ENCODE peak calls at places on chromosomes 1 and 21, in four cellular contexts. S is ascending aorta, R is tibial artery, D is epithelial cell of esophagus. O is an unnamed sample.

GRCh38 chr1:25104932-25105561 is 127.3 kb downstream of the SYF2 start:
- DNase-seq in S (no peak), R (no peak), D (no peak), O (no peak)

GRCh38 chr21:43305811-43306311 is 121.1 kb downstream of the SIK1 start:
- DNase-seq in S (no peak), R (peak), D (no peak), O (no peak)

GRCh38 chr1:54685335-54685905 is 30.2 kb upstream of the TTC4 start:
- DNase-seq in S (no peak), R (no peak), D (no peak), O (no peak)

GRCh38 chr1:198860371-198860770 is 221.5 kb downstream of the PTPRC start:
- DNase-seq in S (no peak), R (no peak), D (no peak), O (no peak)

GRCh38 chr1:204075116-204075636 is 2.3 kb downstream of the SOX13 start:
- DNase-seq in S (no peak), R (peak), D (peak), O (no peak)

GRCh38 chr1:33119050-33119449 is 38.1 kb downstream of the AZIN2 start:
- DNase-seq in S (peak), R (no peak), D (no peak), O (no peak)

GRCh38 chr1:89844236-89844807 is 23.5 kb downstream of the LRRC8D start:
- DNase-seq in S (no peak), R (no peak), D (peak), O (no peak)

GRCh38 chr1:107140703-107141490 is at the start of gene NTNG1:
- DNase-seq in S (no peak), R (no peak), D (peak), O (peak)

GRCh38 chr1:63063367-63063766 is 259.0 kb upstream of the FOXD3 start:
- DNase-seq in S (no peak), R (no peak), D (no peak), O (no peak)

GRCh38 chr1:25246600-25247023 is 642 bp downstream of the RSRP1 start:
- DNase-seq in S (no peak), R (peak), D (peak), O (peak)

GRCh38 chr1:227880342-227880924 is 65.0 kb downstream of the PRSS38 start:
- DNase-seq in S (peak), R (no peak), D (no peak), O (no peak)

GRCh38 chr1:109535971-109536491 is 3.6 kb upstream of the GPR61 start:
- DNase-seq in S (no peak), R (no peak), D (no peak), O (no peak)

GRCh38 chr1:31105646-31106045 is 40.1 kb upstream of the PUM1 start:
- DNase-seq in S (no peak), R (no peak), D (no peak), O (no peak)

GRCh38 chr1:165109013-165109412 is 247.5 kb downstream of the LMX1A start:
- DNase-seq in S (no peak), R (no peak), D (no peak), O (no peak)

GRCh38 chr1:29706936-29707335 is 470.6 kb downstream of the PTPRU start:
- DNase-seq in S (peak), R (no peak), D (peak), O (no peak)
- TF ChIP-seq CTCF in S (peak), R (no peak), D (peak), O (no peak)

GRCh38 chr1:217393901-217394300 is 237.0 kb downstream of the GPATCH2 start:
- DNase-seq in S (no peak), R (no peak), D (peak), O (no peak)
- TF ChIP-seq CTCF in S (no peak), R (no peak), D (peak), O (no peak)

DNA sequence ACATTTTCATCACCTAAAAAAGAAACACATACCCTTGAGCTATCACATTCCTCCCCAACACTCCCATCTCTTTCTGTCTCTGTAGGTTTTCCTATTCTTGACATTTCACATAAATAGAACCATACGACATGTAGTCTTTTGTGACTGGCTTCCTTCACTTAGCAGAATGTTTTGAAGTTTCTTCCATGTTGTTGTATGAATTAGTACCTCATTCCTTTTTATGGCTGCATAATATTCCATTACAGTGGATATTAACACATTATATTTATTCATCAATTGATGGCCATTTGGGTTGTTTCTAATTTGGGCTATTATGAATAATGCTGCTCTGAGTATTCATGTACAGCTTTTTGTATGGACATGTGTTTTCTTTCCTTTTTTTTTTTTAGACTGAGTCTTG is 11.8 kb downstream of the WDTC1 start:
- DNase-seq in S (no peak), R (no peak), D (no peak), O (no peak)
- TF ChIP-seq CTCF in S (no peak), R (no peak), D (no peak), O (no peak)

DNA sequence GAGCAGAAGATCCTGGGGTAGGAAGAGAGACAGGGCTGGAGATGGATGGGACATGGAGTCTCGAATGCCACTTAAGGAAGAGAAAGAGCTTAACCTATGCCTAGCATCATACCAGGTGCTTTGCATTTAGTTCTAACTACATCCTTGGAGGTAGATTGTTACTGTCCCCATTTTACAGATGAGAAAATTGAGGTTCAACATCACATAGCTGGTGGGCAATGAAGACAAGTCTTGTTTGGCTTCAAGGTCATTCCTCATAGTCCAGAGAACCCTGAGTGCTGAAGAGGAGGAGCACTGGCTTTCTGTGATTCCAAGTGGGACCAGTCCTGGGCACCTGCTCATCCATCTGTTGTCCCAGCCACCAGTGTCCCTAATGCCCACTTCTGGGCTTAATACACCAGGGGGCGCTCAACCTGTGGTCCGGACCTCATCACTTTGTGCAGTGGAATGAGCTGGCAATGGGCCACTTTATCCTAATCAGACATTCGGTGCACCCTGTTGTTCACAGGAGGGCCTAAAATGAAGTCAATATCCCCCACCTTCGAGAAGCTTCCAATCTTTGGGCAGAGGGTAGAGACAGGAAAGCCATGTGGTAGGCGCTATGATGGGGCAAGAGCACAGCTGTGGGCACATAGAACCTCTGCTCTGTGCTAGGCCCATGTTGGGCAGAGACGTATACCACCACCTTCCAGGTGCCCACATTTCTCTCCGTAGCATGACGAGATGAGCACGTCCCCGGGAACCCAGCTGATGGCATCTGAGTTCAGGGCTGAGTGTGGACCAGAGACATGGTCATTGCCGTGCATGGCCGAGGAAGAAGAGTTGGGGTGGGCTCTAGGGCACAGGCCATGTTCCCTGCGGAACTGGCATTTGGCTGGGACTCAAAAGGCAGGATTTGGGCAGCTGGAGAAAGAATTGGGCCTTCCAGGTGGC is 9.2 kb downstream of the RPS6KA1 start:
- DNase-seq in S (no peak), R (no peak), D (peak), O (no peak)
- TF ChIP-seq CTCF in S (no peak), R (no peak), D (peak), O (no peak)

GRCh38 chr1:238399558-238399957 is 508.8 kb upstream of the ZP4 start:
- DNase-seq in S (no peak), R (no peak), D (no peak), O (no peak)
- TF ChIP-seq CTCF in S (no peak), R (no peak), D (no peak), O (no peak)

GRCh38 chr1:163337631-163338030 is 15.9 kb downstream of the NUF2 start:
- DNase-seq in S (no peak), R (no peak), D (no peak), O (no peak)
- TF ChIP-seq CTCF in S (no peak), R (no peak), D (no peak), O (no peak)

DNA sequence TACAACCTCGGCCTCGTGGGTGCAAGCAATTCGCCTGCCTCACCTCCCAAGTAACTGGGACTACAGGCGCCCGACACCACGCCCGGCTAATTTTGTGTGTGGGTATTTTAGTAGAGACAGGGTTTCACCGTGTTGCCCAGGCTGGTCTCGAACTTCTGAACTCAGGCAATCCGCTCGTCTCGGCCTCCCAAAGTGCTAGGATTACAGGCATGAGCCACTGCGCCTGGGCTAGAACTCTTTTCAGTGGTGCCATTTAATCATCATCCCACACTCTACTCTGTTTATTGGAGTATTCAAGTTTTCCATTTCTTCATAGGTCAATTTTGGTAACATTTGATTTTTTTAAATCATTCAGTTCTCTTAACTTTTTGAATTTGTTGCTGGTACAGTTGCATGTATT is 101.3 kb downstream of the DHRS3 start:
- DNase-seq in S (no peak), R (no peak), D (no peak), O (no peak)
- TF ChIP-seq CTCF in S (no peak), R (no peak), D (no peak), O (no peak)

DNA sequence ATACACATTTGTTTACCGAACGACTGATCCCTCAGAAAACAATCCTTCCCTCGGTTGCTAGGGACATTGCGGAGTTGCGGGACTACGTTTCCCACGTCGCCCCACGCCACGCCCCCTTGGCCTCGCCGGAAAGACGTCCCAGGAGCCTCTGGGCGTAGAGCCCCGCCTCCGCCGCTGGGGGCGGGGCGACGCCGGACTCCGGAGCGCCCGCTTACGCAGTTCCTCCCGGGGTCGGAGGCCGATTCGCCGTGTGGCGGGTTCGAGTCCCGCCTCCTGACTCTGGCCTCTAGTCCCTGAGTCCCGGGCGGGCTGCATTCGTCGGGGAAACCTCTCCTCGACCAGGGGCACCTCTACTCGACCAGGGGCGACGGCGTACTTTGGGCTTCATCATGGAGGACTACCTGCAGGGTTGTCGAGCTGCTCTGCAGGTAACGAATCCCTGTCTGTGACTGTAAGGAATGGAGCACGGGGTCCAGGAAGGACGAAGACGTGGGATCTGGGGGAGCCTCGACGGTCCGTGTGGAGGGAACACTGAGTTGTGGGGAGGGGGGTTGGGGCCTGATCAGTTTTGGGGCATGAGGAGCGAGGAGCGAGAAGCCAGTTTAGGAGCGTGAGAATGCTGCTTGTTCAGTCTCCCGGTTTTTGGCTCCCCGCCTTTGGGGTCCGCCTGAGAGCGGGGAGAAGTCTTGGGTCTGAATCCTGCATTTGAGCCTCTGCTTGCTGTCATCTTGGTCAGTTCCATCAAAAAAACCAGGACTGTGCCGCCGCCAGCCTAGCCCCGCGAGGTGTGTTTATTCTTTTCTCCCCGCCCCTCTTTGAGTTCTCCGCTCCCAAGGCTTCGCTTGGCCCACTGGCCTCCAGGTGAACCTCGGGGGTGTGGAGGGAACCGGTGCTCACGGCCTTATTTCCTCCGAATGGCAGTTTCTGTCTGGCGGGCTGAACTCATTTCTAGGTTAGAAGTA is at the start of gene PRUNE1:
- DNase-seq in S (peak), R (peak), D (peak), O (peak)
- TF ChIP-seq CTCF in S (no peak), R (peak), D (no peak), O (no peak)

DNA sequence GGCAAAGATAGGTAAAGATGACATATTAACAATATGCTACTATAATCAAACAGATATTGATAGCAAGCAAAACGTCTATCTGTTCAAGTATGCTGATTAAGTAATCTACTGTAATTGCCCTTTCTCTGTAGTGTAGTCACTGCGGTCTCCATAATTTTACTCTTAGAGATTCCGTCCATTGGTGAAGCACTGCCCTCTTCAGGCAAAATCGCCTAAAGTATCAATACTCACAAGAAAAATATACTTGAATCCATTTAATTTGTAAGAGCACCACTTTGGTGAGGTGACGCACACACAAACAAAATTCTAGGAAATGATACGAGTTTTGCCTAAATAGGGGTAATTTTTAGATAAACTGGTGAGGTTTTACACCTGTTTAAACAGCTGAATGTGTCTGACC is 434.6 kb upstream of the CHRM3 start:
- DNase-seq in S (no peak), R (no peak), D (peak), O (no peak)
- TF ChIP-seq CTCF in S (no peak), R (no peak), D (peak), O (no peak)

O was measured in activated B cell treated with CpG ODN at 0.5 μM for 24 hours.